ENCODE peak calls at places on chromosomes 3 and 15, in six cellular contexts. N is activated T-cell treated with anti-CD3 and anti-CD28 coated beads, Interleukin-2, amount 50 U/mL, for 72 hours; C is mesothelial cell of epicardium; V is naive thymus-derived CD8-positive, alpha-beta T cell; E is stimulated activated CD4-positive, alpha-beta T cell treated with anti-CD3 and anti-CD28 coated beads, Interleukin-4, amount 100 ng/mL, for 48 hours; L is A549. H is an unnamed sample.

GRCh38 chr3:195106418-195106906 is 164.5 kb downstream of the XXYLT1 start:
- DNase-seq in C (peak), E (peak), L (peak), N (peak), V (peak), H (peak)

GRCh38 chr3:43856761-43857160 is 166.0 kb downstream of the ABHD5 start:
- DNase-seq in N (no peak), V (no peak), C (no peak), E (no peak), L (no peak), H (no peak)

GRCh38 chr3:58173670-58174472 is 36.9 kb downstream of the DNASE1L3 start:
- DNase-seq in V (peak), C (no peak), L (no peak), N (peak), E (no peak), H (peak)

GRCh38 chr3:195254454-195255175 is 16.3 kb downstream of the XXYLT1 start:
- DNase-seq in L (no peak), N (no peak), V (no peak), E (no peak), C (peak), H (no peak)

GRCh38 chr3:66380200-66380932 is 120.5 kb downstream of the LRIG1 start:
- DNase-seq in N (no peak), C (no peak), E (no peak), L (no peak), V (no peak), H (no peak)

GRCh38 chr3:58386966-58387365 is 46.7 kb downstream of the PDHB start:
- DNase-seq in E (no peak), C (no peak), L (no peak), N (no peak), V (no peak), H (peak)

GRCh38 chr3:152583913-152584312 is 251.0 kb upstream of the P2RY1 start:
- DNase-seq in V (no peak), N (no peak), C (no peak), L (no peak), E (no peak), H (no peak)

GRCh38 chr3:9500108-9501050 is 53.2 kb downstream of the LHFPL4 start:
- DNase-seq in C (peak), N (peak), V (peak), E (peak), L (peak), H (peak)

GRCh38 chr15:90762109-90762508 is 45.0 kb downstream of the BLM start:
- DNase-seq in V (no peak), L (no peak), E (no peak), C (no peak), N (no peak), H (peak)

GRCh38 chr15:77251662-77252061 is 168.2 kb downstream of the PEAK1 start:
- DNase-seq in E (no peak), C (no peak), N (peak), V (no peak), L (no peak), H (no peak)

GRCh38 chr3:129530331-129530761 is 1.9 kb downstream of the RHO start:
- DNase-seq in C (no peak), V (no peak), E (no peak), L (no peak), N (no peak), H (no peak)

GRCh38 chr3:155428558-155428957 is 135.1 kb upstream of the STRIT1 start:
- DNase-seq in L (no peak), C (no peak), E (no peak), N (no peak), V (no peak), H (no peak)

GRCh38 chr3:71129611-71130515 is 453.7 kb downstream of the FOXP1 start:
- DNase-seq in L (no peak), C (no peak), E (no peak), N (no peak), V (no peak), H (peak)

GRCh38 chr15:78550815-78551214 is 10.6 kb downstream of the PSMA4 start:
- DNase-seq in C (no peak), N (no peak), E (no peak), V (no peak), L (no peak), H (no peak)